ENCODE peak calls at places on chromosomes 3 and 15, in six cellular contexts. One of them, this sample, is unnamed.

GRCh38 chr3:118110196-118110595 is 924.5 kb downstream of the IGSF11 start:
- DNase-seq in kidney epithelial cell: no peak
- DNase-seq in T-helper 17 cell: no peak
- DNase-seq in mesothelial cell of epicardium: no peak
- DNase-seq in NCI-H1694: no peak
- DNase-seq in cardiac muscle cell: no peak
- DNase-seq in this sample: no peak

GRCh38 chr15:63564093-63564492 is 33.1 kb upstream of the FBXL22 start:
- DNase-seq in NCI-H1694: no peak
- DNase-seq in cardiac muscle cell: no peak
- DNase-seq in kidney epithelial cell: no peak
- DNase-seq in T-helper 17 cell: no peak
- DNase-seq in mesothelial cell of epicardium: no peak
- DNase-seq in this sample: no peak

GRCh38 chr3:126554560-126555525 is 3.9 kb downstream of the C3orf22 start:
- DNase-seq in NCI-H1694: no peak
- DNase-seq in mesothelial cell of epicardium: peak
- DNase-seq in cardiac muscle cell: no peak
- DNase-seq in T-helper 17 cell: peak
- DNase-seq in kidney epithelial cell: no peak
- DNase-seq in this sample: no peak

GRCh38 chr15:42349178-42349577 is 10.1 kb upstream of the CAPN3 start:
- DNase-seq in T-helper 17 cell: no peak
- DNase-seq in kidney epithelial cell: no peak
- DNase-seq in NCI-H1694: no peak
- DNase-seq in cardiac muscle cell: peak
- DNase-seq in mesothelial cell of epicardium: no peak
- DNase-seq in this sample: no peak

GRCh38 chr3:189721873-189722665 is 90.9 kb downstream of the TP63 start:
- DNase-seq in cardiac muscle cell: no peak
- DNase-seq in kidney epithelial cell: no peak
- DNase-seq in mesothelial cell of epicardium: no peak
- DNase-seq in NCI-H1694: no peak
- DNase-seq in T-helper 17 cell: no peak
- DNase-seq in this sample: no peak

GRCh38 chr3:172658344-172659245 is 52.3 kb downstream of the NCEH1 start:
- DNase-seq in kidney epithelial cell: peak
- DNase-seq in NCI-H1694: no peak
- DNase-seq in T-helper 17 cell: no peak
- DNase-seq in mesothelial cell of epicardium: no peak
- DNase-seq in cardiac muscle cell: peak
- DNase-seq in this sample: no peak

GRCh38 chr3:171967137-171967783 is 72.1 kb upstream of the FNDC3B start:
- DNase-seq in mesothelial cell of epicardium: no peak
- DNase-seq in T-helper 17 cell: no peak
- DNase-seq in NCI-H1694: no peak
- DNase-seq in kidney epithelial cell: no peak
- DNase-seq in cardiac muscle cell: peak
- DNase-seq in this sample: no peak

GRCh38 chr3:30294241-30294667 is 312.1 kb upstream of the TGFBR2 start:
- DNase-seq in NCI-H1694: no peak
- DNase-seq in T-helper 17 cell: no peak
- DNase-seq in cardiac muscle cell: peak
- DNase-seq in mesothelial cell of epicardium: no peak
- DNase-seq in kidney epithelial cell: no peak
- DNase-seq in this sample: no peak

GRCh38 chr15:70845616-70846360 is 8.2 kb downstream of the LARP6 start:
- DNase-seq in kidney epithelial cell: no peak
- DNase-seq in mesothelial cell of epicardium: no peak
- DNase-seq in T-helper 17 cell: no peak
- DNase-seq in cardiac muscle cell: no peak
- DNase-seq in NCI-H1694: no peak
- DNase-seq in this sample: no peak

GRCh38 chr3:171654809-171655208 is 155.5 kb downstream of the PLD1 start:
- DNase-seq in T-helper 17 cell: no peak
- DNase-seq in cardiac muscle cell: peak
- DNase-seq in mesothelial cell of epicardium: no peak
- DNase-seq in kidney epithelial cell: no peak
- DNase-seq in NCI-H1694: no peak
- DNase-seq in this sample: no peak

GRCh38 chr3:161096771-161097367 is 8.3 kb downstream of the B3GALNT1 start:
- DNase-seq in NCI-H1694: peak
- DNase-seq in kidney epithelial cell: no peak
- DNase-seq in T-helper 17 cell: no peak
- DNase-seq in cardiac muscle cell: peak
- DNase-seq in mesothelial cell of epicardium: no peak
- DNase-seq in this sample: no peak

GRCh38 chr15:69648215-69648614 is 195.6 kb downstream of the RPLP1 start:
- DNase-seq in NCI-H1694: peak
- DNase-seq in cardiac muscle cell: peak
- DNase-seq in T-helper 17 cell: no peak
- DNase-seq in kidney epithelial cell: no peak
- DNase-seq in mesothelial cell of epicardium: peak
- DNase-seq in this sample: no peak

GRCh38 chr3:42229942-42230688 is 35.9 kb downstream of the CCK start:
- DNase-seq in cardiac muscle cell: peak
- DNase-seq in NCI-H1694: no peak
- DNase-seq in kidney epithelial cell: no peak
- DNase-seq in T-helper 17 cell: no peak
- DNase-seq in mesothelial cell of epicardium: no peak
- DNase-seq in this sample: peak

GRCh38 chr15:39205081-39205480 is 375.8 kb upstream of the THBS1 start:
- DNase-seq in T-helper 17 cell: no peak
- DNase-seq in kidney epithelial cell: no peak
- DNase-seq in cardiac muscle cell: no peak
- DNase-seq in NCI-H1694: no peak
- DNase-seq in mesothelial cell of epicardium: no peak
- DNase-seq in this sample: no peak

GRCh38 chr15:66729339-66729951 is 27.4 kb downstream of the SMAD6 start:
- DNase-seq in mesothelial cell of epicardium: no peak
- DNase-seq in cardiac muscle cell: no peak
- DNase-seq in kidney epithelial cell: no peak
- DNase-seq in NCI-H1694: no peak
- DNase-seq in T-helper 17 cell: no peak
- DNase-seq in this sample: no peak

GRCh38 chr15:51191072-51191665 is 96.5 kb upstream of the TNFAIP8L3 start:
- DNase-seq in cardiac muscle cell: no peak
- DNase-seq in kidney epithelial cell: no peak
- DNase-seq in mesothelial cell of epicardium: no peak
- DNase-seq in NCI-H1694: no peak
- DNase-seq in T-helper 17 cell: no peak
- DNase-seq in this sample: no peak

GRCh38 chr3:13600950-13601691 is 52.2 kb downstream of the FBLN2 start:
- DNase-seq in mesothelial cell of epicardium: no peak
- DNase-seq in kidney epithelial cell: peak
- DNase-seq in cardiac muscle cell: peak
- DNase-seq in T-helper 17 cell: no peak
- DNase-seq in NCI-H1694: no peak
- DNase-seq in this sample: no peak